ENCODE peak calls at places on chromosomes 12 and 14, in five cellular contexts. V, D, T, B and S are unnamed samples.

GRCh38 chr14:102251161-102251560 is 53.8 kb downstream of the MOK start:
- ATAC-seq in D (no peak), V (no peak), B (no peak), T (no peak), S (no peak)

GRCh38 chr12:117907108-117907689 is 61.6 kb downstream of the KSR2 start:
- ATAC-seq in V (no peak), B (no peak), T (peak), D (peak), S (no peak)

GRCh38 chr12:21809100-21809499 is 34.6 kb upstream of the KCNJ8 start:
- ATAC-seq in B (no peak), T (no peak), V (no peak), D (no peak), S (no peak)

GRCh38 chr12:98503593-98504367 is 11.6 kb upstream of the TMPO start:
- ATAC-seq in D (peak), T (peak), B (peak), V (peak), S (peak)

GRCh38 chr14:23033801-23034497 is 751 bp downstream of the PSMB5 start:
- ATAC-seq in B (peak), V (peak), T (peak), D (no peak), S (no peak)

GRCh38 chr14:47539065-47539464 is 136.3 kb downstream of the MDGA2 start:
- ATAC-seq in D (peak), V (peak), B (peak), T (no peak), S (no peak)

GRCh38 chr14:97978336-97978735 is 1181.2 kb downstream of the VRK1 start:
- ATAC-seq in T (no peak), V (peak), B (peak), D (peak), S (peak)

GRCh38 chr14:55562135-55562534 is 17.9 kb upstream of the KTN1 start:
- ATAC-seq in V (no peak), D (no peak), B (no peak), T (no peak), S (no peak)

GRCh38 chr14:54362089-54362504 is 34.7 kb upstream of the CDKN3 start:
- ATAC-seq in V (no peak), B (no peak), T (no peak), D (no peak), S (no peak)

GRCh38 chr12:4771960-4772566 is 51.9 kb downstream of the GALNT8 start:
- ATAC-seq in V (no peak), D (peak), B (no peak), T (no peak), S (no peak)

GRCh38 chr14:91889477-91890211 is 22.3 kb upstream of the TC2N start:
- ATAC-seq in V (no peak), B (no peak), D (no peak), T (no peak), S (peak)

GRCh38 chr12:123223241-123223668 is 9.7 kb downstream of the MPHOSPH9 start:
- ATAC-seq in B (peak), D (no peak), T (no peak), V (no peak), S (no peak)

GRCh38 chr14:43356984-43357545 is 1150.0 kb downstream of the FSCB start:
- ATAC-seq in V (no peak), T (no peak), D (no peak), B (no peak), S (no peak)

GRCh38 chr12:109832534-109833306 is 478 bp downstream of the TRPV4 start:
- ATAC-seq in T (no peak), B (no peak), D (no peak), V (no peak), S (no peak)

GRCh38 chr12:15838986-15839385 is 43.2 kb upstream of the STRAP start:
- ATAC-seq in B (no peak), T (no peak), D (peak), V (no peak), S (no peak)

GRCh38 chr14:55454264-55455151 is 14.1 kb upstream of the TBPL2 start:
- ATAC-seq in T (peak), V (peak), D (peak), B (peak), S (peak)

GRCh38 chr14:38357557-38357956 is 101.7 kb upstream of the CLEC14A start:
- ATAC-seq in V (no peak), T (no peak), D (no peak), B (no peak), S (no peak)

GRCh38 chr12:81350309-81350708 is 272.4 kb downstream of the ACSS3 start:
- ATAC-seq in V (no peak), B (no peak), D (no peak), T (no peak), S (no peak)

GRCh38 chr14:49294736-49295135 is 291.4 kb downstream of the RPS29 start:
- ATAC-seq in D (peak), T (no peak), B (no peak), V (peak), S (no peak)

GRCh38 chr12:121825041-121825523 is 21.3 kb downstream of the SETD1B start:
- ATAC-seq in D (no peak), V (no peak), B (no peak), T (no peak), S (no peak)

GRCh38 chr14:75391953-75392352 is 35.9 kb upstream of the JDP2 start:
- ATAC-seq in D (no peak), T (no peak), B (no peak), V (no peak), S (no peak)

GRCh38 chr14:51441001-51441400 is 201.0 kb downstream of the TMX1 start:
- ATAC-seq in D (no peak), B (no peak), V (peak), T (no peak), S (no peak)

GRCh38 chr12:28032811-28033537 is 60.4 kb upstream of the PTHLH start:
- ATAC-seq in T (no peak), V (no peak), B (no peak), D (peak), S (no peak)

GRCh38 chr14:22699801-22700564 is 55.8 kb upstream of the OR6J1 start:
- ATAC-seq in D (no peak), B (no peak), V (peak), T (peak), S (no peak)

GRCh38 chr12:87779858-87780498 is 249.2 kb downstream of the C12orf50 start:
- ATAC-seq in B (no peak), V (no peak), D (peak), T (no peak), S (no peak)

GRCh38 chr12:15152456-15152855 is 68.8 kb downstream of the RERG start:
- ATAC-seq in V (no peak), T (no peak), D (peak), B (no peak), S (no peak)

GRCh38 chr14:24710403-24711063 is 76.5 kb upstream of the GZMB start:
- ATAC-seq in T (peak), V (peak), D (peak), B (peak), S (peak)

GRCh38 chr14:89388853-89389252 is 28.2 kb downstream of the FOXN3 start:
- ATAC-seq in T (no peak), D (no peak), B (no peak), V (no peak), S (no peak)
- TF ChIP-seq CTCF in T (no peak), D (no peak), B (no peak), V (no peak), S (peak)

GRCh38 chr14:94650806-94651805 is 38.9 kb downstream of the SERPINA3 start:
- ATAC-seq in B (no peak), V (peak), D (no peak), T (no peak), S (no peak)

GRCh38 chr14:94654071-94654974 is 42.1 kb downstream of the SERPINA3 start:
- ATAC-seq in V (peak), T (no peak), D (peak), B (no peak), S (no peak)

GRCh38 chr14:94655169-94655710 is 43.0 kb downstream of the SERPINA3 start:
- ATAC-seq in D (no peak), T (no peak), B (no peak), V (no peak), S (no peak)

GRCh38 chr14:94656043-94656442 is 43.9 kb downstream of the SERPINA3 start:
- ATAC-seq in D (no peak), B (no peak), T (no peak), V (no peak), S (no peak)

DNA sequence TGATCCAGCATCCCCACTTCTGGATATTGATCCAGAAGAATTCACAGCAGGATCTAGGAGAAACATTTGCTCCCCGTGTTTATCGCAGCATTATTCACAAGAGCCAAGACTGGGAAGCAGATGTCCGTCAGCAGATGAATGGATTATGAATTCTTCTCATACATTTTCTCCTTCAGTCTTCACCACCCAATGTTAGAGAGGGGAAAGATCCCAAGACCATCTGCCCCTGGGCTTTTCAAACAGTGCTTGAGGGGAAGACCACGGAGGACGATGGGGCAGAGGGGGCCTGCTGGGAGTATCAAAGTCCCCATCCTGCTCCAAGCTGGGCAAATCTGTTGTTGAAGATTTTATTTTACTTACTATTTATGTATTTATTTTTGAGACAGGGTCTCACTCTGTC is 41.1 kb downstream of the SERPINA3 start:
- ATAC-seq in T (no peak), D (no peak), B (no peak), V (no peak), S (no peak)
- H3K27ac ChIP-seq in T (no peak), D (no peak), B (no peak), V (no peak), S (no peak)

DNA sequence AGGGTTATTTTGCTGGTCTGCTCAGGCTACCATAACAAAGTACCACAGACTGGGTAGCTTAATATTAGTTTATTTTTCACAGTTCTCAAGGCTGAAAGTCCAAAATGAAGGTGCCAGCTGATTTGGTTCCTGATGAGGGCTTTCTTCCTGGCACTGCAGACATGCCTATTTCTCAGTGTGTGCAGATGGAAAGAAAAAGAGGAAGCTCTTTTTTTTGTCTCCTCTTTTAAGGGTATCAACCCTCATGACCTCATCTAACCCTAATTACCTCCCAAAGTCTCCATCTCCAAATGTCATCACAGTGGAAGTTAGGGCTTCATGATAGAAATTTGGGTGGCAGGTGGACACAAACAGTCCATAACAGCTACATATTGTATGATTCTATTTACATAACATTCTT is 25.0 kb upstream of the POLR3B start:
- ATAC-seq in D (no peak), T (no peak), B (no peak), V (no peak), S (no peak)
- TF ChIP-seq EP300 in D (no peak), T (no peak), B (no peak), V (no peak), S (no peak)

DNA sequence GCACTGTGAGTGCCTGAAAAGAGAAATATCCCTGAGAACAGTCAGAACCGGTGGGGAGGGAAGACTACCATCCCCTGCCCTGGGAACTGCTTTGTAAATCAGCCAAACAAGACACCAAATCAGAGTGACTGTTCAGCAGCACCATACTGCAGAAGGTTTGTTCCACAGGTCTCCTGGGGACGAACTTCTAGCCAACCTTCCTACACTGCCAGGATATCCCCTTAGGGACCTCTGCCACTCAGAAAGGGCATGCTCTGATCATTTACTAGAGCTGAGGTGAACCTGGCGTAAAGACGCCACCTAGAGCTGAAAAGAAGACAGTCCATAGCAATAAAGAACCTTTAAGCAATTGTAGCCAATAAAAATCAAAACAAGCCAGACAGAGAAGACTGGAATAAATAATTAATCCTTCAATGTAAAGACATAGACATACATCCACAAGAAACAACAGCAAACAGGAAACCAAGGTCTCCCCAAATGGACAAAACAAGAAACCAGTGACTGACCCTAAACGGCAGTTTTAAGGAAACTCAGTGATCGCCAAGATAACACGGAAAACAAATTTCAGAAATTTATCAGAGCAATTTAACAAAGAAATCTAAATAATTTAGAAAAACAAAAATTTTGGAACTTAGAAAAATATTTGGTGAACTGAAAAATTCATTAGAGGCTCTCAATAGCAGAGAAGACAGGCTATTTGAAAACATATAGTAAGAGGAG is 228.1 kb upstream of the AMIGO2 start:
- ATAC-seq in V (peak), B (peak), T (peak), D (peak), S (no peak)
- TF ChIP-seq CTCF in V (peak), B (peak), T (peak), D (peak), S (peak)

GRCh38 chr12:66301944-66302826 is at the start of gene HELB:
- ATAC-seq in B (peak), V (peak), D (peak), T (peak), S (peak)
- H3K27ac ChIP-seq in B (peak), V (peak), D (peak), T (peak), S (peak)

DNA sequence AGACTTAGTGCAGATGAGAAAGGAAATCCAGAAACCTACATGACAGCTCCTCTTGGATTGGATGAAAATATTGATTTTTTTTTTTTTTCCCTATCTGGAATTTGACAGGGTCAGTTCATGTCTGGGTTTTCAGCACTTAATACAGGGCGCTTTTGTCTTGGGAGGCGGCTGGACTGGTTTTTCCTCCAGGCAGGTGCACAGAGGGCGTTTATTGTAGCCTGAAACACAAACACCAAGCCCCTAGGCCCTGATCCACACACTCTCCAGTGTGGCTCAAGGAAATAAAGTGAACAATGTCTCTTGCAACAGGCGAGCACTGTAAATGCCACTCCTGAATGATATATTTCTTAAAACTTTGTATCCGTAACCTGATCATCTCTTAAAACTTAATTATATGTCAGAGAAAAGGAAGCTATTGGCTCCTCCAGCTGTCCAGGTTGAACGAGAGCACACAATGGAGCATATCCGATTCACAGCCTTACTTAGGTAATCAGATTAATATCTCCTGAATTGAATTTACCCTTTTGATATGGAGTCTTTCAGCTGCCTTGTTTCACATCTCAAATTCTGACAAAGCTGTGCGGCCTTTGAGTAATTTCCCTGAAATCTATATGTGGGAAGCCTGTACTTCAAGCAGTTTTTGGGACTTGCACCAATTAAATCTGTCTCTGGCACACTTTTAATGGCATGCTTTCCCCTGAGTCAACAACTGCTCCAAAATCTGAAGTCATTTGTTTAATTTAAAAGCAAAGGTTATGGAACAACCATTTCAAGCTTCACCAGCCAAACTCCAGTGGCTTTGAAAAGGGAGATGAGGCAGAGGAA is 485.7 kb downstream of the ZFP36L1 start:
- ATAC-seq in D (no peak), T (no peak), B (no peak), V (peak), S (peak)
- TF ChIP-seq EP300 in D (no peak), T (no peak), B (no peak), V (no peak), S (no peak)

DNA sequence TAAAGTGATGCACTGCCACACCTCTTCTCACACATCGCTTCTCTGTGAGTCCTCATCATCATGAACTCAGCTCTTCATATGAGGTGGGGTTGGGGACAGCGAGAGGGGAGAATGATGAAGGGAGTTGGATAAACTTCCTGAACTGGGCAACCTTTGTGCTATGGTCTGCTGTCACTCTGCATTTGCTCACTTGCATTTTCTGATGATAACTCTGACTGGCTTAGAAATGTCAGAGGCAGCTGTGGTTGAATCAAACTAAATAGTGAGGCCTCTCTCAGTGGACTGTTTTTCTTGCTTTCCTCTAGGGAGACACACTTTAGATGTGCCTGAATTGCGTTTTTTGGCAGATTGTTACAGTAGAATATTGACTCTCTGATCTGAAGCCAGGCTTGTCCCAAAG is 55.2 kb upstream of the NFKBIA start:
- ATAC-seq in D (no peak), B (no peak), V (peak), T (no peak), S (no peak)
- TF ChIP-seq CTCF in D (no peak), B (no peak), V (no peak), T (no peak), S (no peak)

GRCh38 chr12:26121323-26121740 is 3.5 kb downstream of the BHLHE41 start:
- ATAC-seq in T (no peak), B (no peak), V (no peak), D (no peak), S (no peak)
- H3K27ac ChIP-seq in T (no peak), B (no peak), V (no peak), D (no peak), S (peak)

DNA sequence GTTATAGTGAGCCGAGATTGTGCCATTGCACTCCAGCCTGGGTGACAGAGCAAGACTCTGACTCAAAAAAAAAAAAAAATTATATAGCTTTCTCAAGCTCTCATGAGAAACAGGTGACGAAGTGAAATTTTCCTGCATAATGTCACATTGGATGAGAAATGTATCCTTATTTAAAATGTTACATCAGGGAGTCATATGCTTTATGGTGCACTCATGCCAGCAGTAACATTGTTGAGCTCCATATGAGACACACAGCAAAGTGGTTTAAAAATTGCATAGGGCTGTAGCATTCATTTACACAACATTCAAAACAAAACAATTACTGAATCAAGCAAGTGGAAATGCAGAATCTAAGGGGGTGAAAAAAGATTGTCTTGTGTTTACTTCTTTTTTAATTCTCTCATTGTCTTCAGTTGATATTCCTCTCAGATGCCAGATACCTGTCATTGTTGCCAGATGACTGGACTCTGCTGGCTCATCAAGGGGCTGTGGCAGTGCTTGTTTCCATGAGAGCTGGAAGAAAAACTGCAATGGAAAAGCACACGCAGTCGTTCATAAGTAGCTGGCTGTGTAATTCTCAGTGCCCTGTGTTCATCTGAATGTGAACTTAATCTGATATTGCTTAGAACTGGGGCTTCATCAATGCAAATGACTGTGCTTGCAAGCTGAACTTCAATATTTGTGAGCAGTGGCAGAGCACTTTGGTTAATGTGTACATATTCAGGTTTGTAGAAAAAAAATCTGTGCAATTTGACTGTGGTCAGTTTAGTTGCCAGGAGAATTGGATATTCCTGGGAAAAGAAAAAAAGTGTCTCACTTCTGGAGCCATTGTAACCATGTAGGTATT is 305.5 kb downstream of the RAD51B start:
- ATAC-seq in V (no peak), D (peak), B (no peak), T (no peak), S (peak)
- TF ChIP-seq EP300 in V (no peak), D (peak), B (no peak), T (no peak), S (no peak)